ENCODE peak calls at places on chromosomes 7 and 10, in seven cellular contexts. D, P, W, R, N, Q and H are unnamed samples.

GRCh38 chr10:127150136-127150535 is 46.3 kb downstream of the INSYN2A start:
- DNase-seq in D (peak), P (no peak), W (peak), R (peak), N (peak), Q (no peak), H (no peak)

GRCh38 chr10:28906011-28906411 is 228.7 kb downstream of the BAMBI start:
- DNase-seq in D (no peak), P (no peak), W (no peak), R (no peak), N (no peak), Q (no peak), H (no peak)

GRCh38 chr7:44103941-44104879 is at the start of gene AEBP1:
- DNase-seq in D (no peak), P (no peak), W (peak), R (peak), N (no peak), Q (no peak), H (no peak)

GRCh38 chr10:79052311-79053080 is 16.3 kb upstream of the ZMIZ1 start:
- DNase-seq in D (peak), P (no peak), W (peak), R (peak), N (no peak), Q (peak), H (peak)

GRCh38 chr10:119306514-119306951 is 99.2 kb downstream of the GRK5 start:
- DNase-seq in D (peak), P (peak), W (no peak), R (no peak), N (no peak), Q (no peak), H (no peak)

GRCh38 chr10:97135464-97135863 is 50.3 kb downstream of the SLIT1 start:
- DNase-seq in D (no peak), P (no peak), W (no peak), R (no peak), N (no peak), Q (no peak), H (no peak)

GRCh38 chr7:261341-262250 is 28.4 kb upstream of the FOXL3 start:
- DNase-seq in D (no peak), P (no peak), W (no peak), R (no peak), N (no peak), Q (peak), H (no peak)

GRCh38 chr10:80713398-80713928 is 175.8 kb downstream of the SH2D4B start:
- DNase-seq in D (no peak), P (no peak), W (no peak), R (no peak), N (no peak), Q (no peak), H (no peak)

GRCh38 chr7:55060690-55061414 is 42.0 kb downstream of the EGFR start:
- DNase-seq in D (no peak), P (no peak), W (peak), R (peak), N (peak), Q (no peak), H (no peak)

GRCh38 chr10:19815478-19816419 is 483 bp upstream of the PLXDC2 start:
- DNase-seq in D (no peak), P (no peak), W (peak), R (peak), N (peak), Q (peak), H (peak)

GRCh38 chr10:30359373-30360206 is 10.5 kb upstream of the MTPAP start:
- DNase-seq in D (peak), P (peak), W (peak), R (peak), N (no peak), Q (peak), H (peak)

GRCh38 chr7:156816943-156817572 is 75.9 kb downstream of the LMBR1 start:
- DNase-seq in D (peak), P (no peak), W (peak), R (peak), N (peak), Q (no peak), H (peak)

GRCh38 chr10:12333382-12334185 is 15.8 kb upstream of the CAMK1D start:
- DNase-seq in D (peak), P (peak), W (peak), R (peak), N (peak), Q (peak), H (peak)

GRCh38 chr10:48670978-48671913 is 13.4 kb upstream of the WDFY4 start:
- DNase-seq in D (no peak), P (no peak), W (no peak), R (no peak), N (no peak), Q (no peak), H (no peak)

GRCh38 chr10:27911645-27912044 is 87.2 kb downstream of the ODAD2 start:
- DNase-seq in D (no peak), P (no peak), W (peak), R (peak), N (no peak), Q (no peak), H (no peak)

GRCh38 chr10:581776-582330 is 107.6 kb downstream of the DIP2C start:
- DNase-seq in D (no peak), P (no peak), W (no peak), R (no peak), N (no peak), Q (no peak), H (no peak)

GRCh38 chr10:96310359-96310669 is 6.1 kb downstream of the DNTT start:
- DNase-seq in D (no peak), P (no peak), W (no peak), R (no peak), N (no peak), Q (no peak), H (no peak)

GRCh38 chr10:88092975-88093374 is 229.6 kb downstream of the PTEN start:
- DNase-seq in D (no peak), P (no peak), W (no peak), R (no peak), N (no peak), Q (no peak), H (no peak)